ENCODE peak calls at places on chromosomes 13 and 19, in ten cellular contexts. One of them, this sample, is unnamed.
A peak's percentile ranks its signal among the peaks of the same experiment; 100 is the strongest.

GRCh38 chr19:532578-533484 is 1.3 kb downstream of the CDC34 start:
- DNase-seq in aorta: peak; percentile 93
- DNase-seq in foreskin fibroblast: peak; percentile 82
- DNase-seq in bronchial epithelial cell: peak; percentile 50
- DNase-seq in lower leg skin: peak; percentile 94
- DNase-seq in Peyer's patch: peak; percentile 71
- DNase-seq in mucosa of descending colon: peak; percentile 74
- DNase-seq in coronary artery: no peak
- DNase-seq in brain microvascular endothelial cell: peak; percentile 54
- DNase-seq in neuronal stem cell: no peak
- DNase-seq in this sample: peak; percentile 73

GRCh38 chr19:4390017-4390861 is 10.1 kb downstream of the SH3GL1 start:
- DNase-seq in foreskin fibroblast: peak; percentile 56
- DNase-seq in brain microvascular endothelial cell: no peak
- DNase-seq in aorta: no peak
- DNase-seq in lower leg skin: no peak
- DNase-seq in coronary artery: no peak
- DNase-seq in mucosa of descending colon: peak; percentile 54
- DNase-seq in Peyer's patch: peak; percentile 62
- DNase-seq in neuronal stem cell: no peak
- DNase-seq in bronchial epithelial cell: peak; percentile 33
- DNase-seq in this sample: peak; percentile 63

GRCh38 chr19:4375164-4375619 is 25.2 kb downstream of the SH3GL1 start:
- DNase-seq in Peyer's patch: peak; percentile 85
- DNase-seq in neuronal stem cell: no peak
- DNase-seq in bronchial epithelial cell: peak; percentile 62
- DNase-seq in lower leg skin: peak; percentile 90
- DNase-seq in brain microvascular endothelial cell: no peak
- DNase-seq in coronary artery: no peak
- DNase-seq in foreskin fibroblast: peak; percentile 51
- DNase-seq in aorta: no peak
- DNase-seq in mucosa of descending colon: peak; percentile 83
- DNase-seq in this sample: no peak

GRCh38 chr13:48571121-48571901 is 38.4 kb upstream of the RCBTB2 start:
- DNase-seq in foreskin fibroblast: peak; percentile 81
- DNase-seq in lower leg skin: no peak
- DNase-seq in neuronal stem cell: no peak
- DNase-seq in bronchial epithelial cell: peak; percentile 30
- DNase-seq in brain microvascular endothelial cell: peak; percentile 67
- DNase-seq in mucosa of descending colon: no peak
- DNase-seq in aorta: no peak
- DNase-seq in Peyer's patch: no peak
- DNase-seq in coronary artery: no peak
- DNase-seq in this sample: peak; percentile 79

GRCh38 chr13:82681535-82681934 is 1200.7 kb downstream of the SLITRK1 start:
- DNase-seq in neuronal stem cell: no peak
- DNase-seq in coronary artery: no peak
- DNase-seq in Peyer's patch: no peak
- DNase-seq in lower leg skin: no peak
- DNase-seq in bronchial epithelial cell: no peak
- DNase-seq in brain microvascular endothelial cell: no peak
- DNase-seq in aorta: no peak
- DNase-seq in mucosa of descending colon: no peak
- DNase-seq in foreskin fibroblast: no peak
- DNase-seq in this sample: no peak

GRCh38 chr13:60348097-60348496 is 48.9 kb upstream of the TDRD3 start:
- DNase-seq in aorta: no peak
- DNase-seq in lower leg skin: no peak
- DNase-seq in bronchial epithelial cell: no peak
- DNase-seq in mucosa of descending colon: no peak
- DNase-seq in coronary artery: no peak
- DNase-seq in foreskin fibroblast: no peak
- DNase-seq in neuronal stem cell: no peak
- DNase-seq in brain microvascular endothelial cell: no peak
- DNase-seq in Peyer's patch: no peak
- DNase-seq in this sample: no peak

GRCh38 chr13:66154354-66154753 is 1075.8 kb downstream of the PCDH9 start:
- DNase-seq in brain microvascular endothelial cell: no peak
- DNase-seq in Peyer's patch: no peak
- DNase-seq in aorta: no peak
- DNase-seq in neuronal stem cell: no peak
- DNase-seq in mucosa of descending colon: no peak
- DNase-seq in foreskin fibroblast: peak; percentile 3
- DNase-seq in coronary artery: no peak
- DNase-seq in bronchial epithelial cell: no peak
- DNase-seq in lower leg skin: no peak
- DNase-seq in this sample: peak; percentile 15

GRCh38 chr19:52724701-52725514 is 9.9 kb downstream of the ZNF611 start:
- DNase-seq in aorta: no peak
- DNase-seq in mucosa of descending colon: no peak
- DNase-seq in lower leg skin: peak; percentile 57
- DNase-seq in brain microvascular endothelial cell: no peak
- DNase-seq in bronchial epithelial cell: no peak
- DNase-seq in foreskin fibroblast: no peak
- DNase-seq in neuronal stem cell: no peak
- DNase-seq in Peyer's patch: no peak
- DNase-seq in coronary artery: no peak
- DNase-seq in this sample: no peak

GRCh38 chr13:44857061-44857460 is 132.2 kb downstream of the NUFIP1 start:
- DNase-seq in lower leg skin: peak; percentile 20
- DNase-seq in mucosa of descending colon: no peak
- DNase-seq in coronary artery: no peak
- DNase-seq in foreskin fibroblast: peak; percentile 24
- DNase-seq in aorta: no peak
- DNase-seq in bronchial epithelial cell: peak; percentile 64
- DNase-seq in Peyer's patch: no peak
- DNase-seq in brain microvascular endothelial cell: no peak
- DNase-seq in neuronal stem cell: no peak
- DNase-seq in this sample: no peak

GRCh38 chr13:44857736-44858135 is 131.5 kb downstream of the NUFIP1 start:
- DNase-seq in neuronal stem cell: no peak
- DNase-seq in bronchial epithelial cell: no peak
- DNase-seq in mucosa of descending colon: no peak
- DNase-seq in aorta: no peak
- DNase-seq in Peyer's patch: no peak
- DNase-seq in foreskin fibroblast: no peak
- DNase-seq in lower leg skin: no peak
- DNase-seq in coronary artery: no peak
- DNase-seq in brain microvascular endothelial cell: no peak
- DNase-seq in this sample: no peak

GRCh38 chr13:44855860-44856259 is 133.4 kb downstream of the NUFIP1 start:
- DNase-seq in lower leg skin: peak; percentile 58
- DNase-seq in aorta: no peak
- DNase-seq in neuronal stem cell: no peak
- DNase-seq in foreskin fibroblast: no peak
- DNase-seq in bronchial epithelial cell: no peak
- DNase-seq in coronary artery: no peak
- DNase-seq in Peyer's patch: no peak
- DNase-seq in mucosa of descending colon: no peak
- DNase-seq in brain microvascular endothelial cell: no peak
- DNase-seq in this sample: no peak

GRCh38 chr13:44865722-44866484 is 123.4 kb downstream of the NUFIP1 start:
- DNase-seq in foreskin fibroblast: no peak
- DNase-seq in neuronal stem cell: no peak
- DNase-seq in bronchial epithelial cell: no peak
- DNase-seq in brain microvascular endothelial cell: no peak
- DNase-seq in mucosa of descending colon: no peak
- DNase-seq in coronary artery: peak; percentile 53
- DNase-seq in aorta: no peak
- DNase-seq in lower leg skin: peak; percentile 59
- DNase-seq in Peyer's patch: no peak
- DNase-seq in this sample: no peak

DNA sequence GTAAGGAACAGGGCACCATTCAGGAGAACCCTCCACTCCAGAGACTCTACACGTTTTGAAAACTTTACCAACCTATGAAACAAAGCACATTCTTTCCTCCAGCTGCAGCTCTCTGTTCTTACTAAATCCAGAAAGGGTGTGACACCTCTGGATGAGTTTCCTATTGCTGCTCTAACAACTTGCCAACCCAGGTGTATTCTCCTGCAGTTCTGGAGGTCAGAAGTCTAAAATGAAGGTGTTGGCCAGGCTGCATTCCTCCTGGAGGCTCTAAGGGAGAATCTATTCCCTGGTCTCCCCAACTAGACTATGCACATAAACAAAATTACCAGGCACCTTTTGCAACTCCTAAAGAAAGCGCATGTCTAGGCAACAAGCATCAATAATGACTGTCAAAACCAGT is 128.8 kb downstream of the NUFIP1 start:
- DNase-seq in coronary artery: no peak
- DNase-seq in Peyer's patch: no peak
- DNase-seq in foreskin fibroblast: no peak
- DNase-seq in mucosa of descending colon: no peak
- DNase-seq in brain microvascular endothelial cell: no peak
- DNase-seq in neuronal stem cell: no peak
- DNase-seq in bronchial epithelial cell: no peak
- DNase-seq in aorta: no peak
- DNase-seq in lower leg skin: peak; percentile 25
- DNase-seq in this sample: no peak
- H3K4me3 ChIP-seq in coronary artery: no peak overlapping the region
- H3K4me3 ChIP-seq in Peyer's patch: no peak overlapping the region
- H3K4me3 ChIP-seq in foreskin fibroblast: no peak overlapping the region
- H3K4me3 ChIP-seq in mucosa of descending colon: no peak overlapping the region
- H3K4me3 ChIP-seq in brain microvascular endothelial cell: no peak overlapping the region
- H3K4me3 ChIP-seq in neuronal stem cell: no peak overlapping the region
- H3K4me3 ChIP-seq in bronchial epithelial cell: no peak overlapping the region
- H3K4me3 ChIP-seq in aorta: no peak overlapping the region
- H3K4me3 ChIP-seq in lower leg skin: no peak overlapping the region
- H3K4me3 ChIP-seq in this sample: no peak overlapping the region

GRCh38 chr19:3291644-3292043 is 67.2 kb downstream of the CELF5 start:
- DNase-seq in neuronal stem cell: no peak
- DNase-seq in mucosa of descending colon: no peak
- DNase-seq in aorta: no peak
- DNase-seq in Peyer's patch: no peak
- DNase-seq in foreskin fibroblast: no peak
- DNase-seq in coronary artery: no peak
- DNase-seq in bronchial epithelial cell: no peak
- DNase-seq in lower leg skin: no peak
- DNase-seq in brain microvascular endothelial cell: no peak
- DNase-seq in this sample: no peak
- H3K4me3 ChIP-seq in neuronal stem cell: no peak overlapping the region
- H3K4me3 ChIP-seq in mucosa of descending colon: no peak overlapping the region
- H3K4me3 ChIP-seq in aorta: no peak overlapping the region
- H3K4me3 ChIP-seq in Peyer's patch: no peak overlapping the region
- H3K4me3 ChIP-seq in foreskin fibroblast: no peak overlapping the region
- H3K4me3 ChIP-seq in coronary artery: no peak overlapping the region
- H3K4me3 ChIP-seq in bronchial epithelial cell: no peak overlapping the region
- H3K4me3 ChIP-seq in lower leg skin: no peak overlapping the region
- H3K4me3 ChIP-seq in brain microvascular endothelial cell: no peak overlapping the region
- H3K4me3 ChIP-seq in this sample: no peak overlapping the region

GRCh38 chr19:19320362-19321142 is at the start of the genes MAU2 and SUGP1:
- DNase-seq in lower leg skin: peak; percentile 97
- DNase-seq in coronary artery: peak; percentile 91
- DNase-seq in brain microvascular endothelial cell: peak; percentile 84
- DNase-seq in aorta: peak; percentile 95
- DNase-seq in bronchial epithelial cell: peak; percentile 90
- DNase-seq in Peyer's patch: peak; percentile 95
- DNase-seq in neuronal stem cell: peak; percentile 87
- DNase-seq in mucosa of descending colon: peak; percentile 94
- DNase-seq in foreskin fibroblast: peak; percentile 96
- DNase-seq in this sample: peak; percentile 92

GRCh38 chr19:19324059-19324755 is 3.6 kb downstream of the MAU2 start:
- DNase-seq in brain microvascular endothelial cell: no peak
- DNase-seq in coronary artery: no peak
- DNase-seq in neuronal stem cell: no peak
- DNase-seq in aorta: no peak
- DNase-seq in bronchial epithelial cell: no peak
- DNase-seq in mucosa of descending colon: no peak
- DNase-seq in Peyer's patch: no peak
- DNase-seq in foreskin fibroblast: no peak
- DNase-seq in lower leg skin: no peak
- DNase-seq in this sample: no peak

GRCh38 chr19:19316082-19316481 is 4.2 kb downstream of the SUGP1 start:
- DNase-seq in brain microvascular endothelial cell: no peak
- DNase-seq in Peyer's patch: no peak
- DNase-seq in lower leg skin: no peak
- DNase-seq in mucosa of descending colon: no peak
- DNase-seq in coronary artery: no peak
- DNase-seq in foreskin fibroblast: peak; percentile 12
- DNase-seq in bronchial epithelial cell: no peak
- DNase-seq in neuronal stem cell: no peak
- DNase-seq in aorta: no peak
- DNase-seq in this sample: no peak

GRCh38 chr19:19319725-19320361 is 466 bp downstream of the SUGP1 start:
- DNase-seq in brain microvascular endothelial cell: no peak
- DNase-seq in lower leg skin: no peak
- DNase-seq in Peyer's patch: no peak
- DNase-seq in aorta: no peak
- DNase-seq in neuronal stem cell: no peak
- DNase-seq in foreskin fibroblast: no peak
- DNase-seq in mucosa of descending colon: no peak
- DNase-seq in coronary artery: no peak
- DNase-seq in bronchial epithelial cell: no peak
- DNase-seq in this sample: no peak

DNA sequence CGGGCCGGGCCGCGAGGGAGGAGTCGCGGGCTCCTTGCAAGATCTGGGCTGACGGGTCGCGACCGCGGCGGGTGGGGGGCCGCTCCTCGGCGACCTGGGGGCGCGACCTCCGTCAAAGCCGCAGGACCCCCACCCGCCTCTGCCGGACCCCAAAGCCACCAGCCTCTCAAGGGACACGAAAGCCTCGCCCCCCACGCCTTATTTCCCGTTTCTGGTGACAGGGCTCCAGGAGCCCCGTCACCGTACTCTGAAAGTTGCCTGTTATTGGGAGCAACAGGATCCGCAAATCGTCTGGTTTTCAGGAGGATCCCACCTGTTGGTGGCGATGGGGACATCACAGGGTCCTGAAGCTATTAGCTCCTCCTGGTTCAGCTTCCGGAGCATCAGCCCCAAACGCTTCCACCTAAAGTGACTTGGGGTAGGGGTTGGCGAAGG is 531 bp downstream of the MAU2 start:
- DNase-seq in foreskin fibroblast: peak; percentile 37
- DNase-seq in coronary artery: no peak
- DNase-seq in lower leg skin: no peak
- DNase-seq in neuronal stem cell: peak; percentile 23
- DNase-seq in bronchial epithelial cell: no peak
- DNase-seq in aorta: no peak
- DNase-seq in brain microvascular endothelial cell: no peak
- DNase-seq in mucosa of descending colon: no peak
- DNase-seq in Peyer's patch: no peak
- DNase-seq in this sample: peak; percentile 15
- H3K4me3 ChIP-seq in foreskin fibroblast: peak overlapping the region; percentile 97
- H3K4me3 ChIP-seq in coronary artery: peak overlapping the region; percentile 86
- H3K4me3 ChIP-seq in lower leg skin: peak overlapping the region; percentile 100
- H3K4me3 ChIP-seq in neuronal stem cell: peak overlapping the region; percentile 93
- H3K4me3 ChIP-seq in bronchial epithelial cell: peak overlapping the region; percentile 99
- H3K4me3 ChIP-seq in aorta: peak overlapping the region; percentile 65
- H3K4me3 ChIP-seq in brain microvascular endothelial cell: peak overlapping the region; percentile 99
- H3K4me3 ChIP-seq in mucosa of descending colon: peak overlapping the region; percentile 99
- H3K4me3 ChIP-seq in Peyer's patch: peak overlapping the region; percentile 91
- H3K4me3 ChIP-seq in this sample: peak overlapping the region; percentile 98

DNA sequence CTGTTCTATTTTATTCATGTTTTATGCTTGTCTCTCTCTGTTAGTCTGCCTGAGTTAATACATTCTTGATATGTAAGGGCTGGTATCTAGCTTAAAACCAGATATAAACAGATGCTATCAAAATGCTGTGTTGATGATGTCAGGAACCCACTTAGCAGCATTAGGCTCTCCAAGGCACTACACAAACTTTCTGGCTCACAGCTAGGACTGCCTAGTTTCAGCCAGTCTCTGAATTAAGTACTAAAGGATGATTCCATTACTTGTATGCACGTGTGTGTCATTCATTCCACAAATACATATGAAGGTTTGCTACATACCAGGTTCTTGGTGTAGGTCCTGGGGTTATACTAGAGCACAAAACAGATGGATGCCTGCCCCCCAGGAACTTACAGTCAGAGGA is 151.4 kb downstream of the RGCC start:
- DNase-seq in bronchial epithelial cell: no peak
- DNase-seq in Peyer's patch: no peak
- DNase-seq in coronary artery: no peak
- DNase-seq in aorta: no peak
- DNase-seq in brain microvascular endothelial cell: no peak
- DNase-seq in foreskin fibroblast: peak; percentile 53
- DNase-seq in neuronal stem cell: no peak
- DNase-seq in mucosa of descending colon: no peak
- DNase-seq in lower leg skin: no peak
- DNase-seq in this sample: no peak
- H3K4me3 ChIP-seq in bronchial epithelial cell: no peak overlapping the region
- H3K4me3 ChIP-seq in Peyer's patch: no peak overlapping the region
- H3K4me3 ChIP-seq in coronary artery: no peak overlapping the region
- H3K4me3 ChIP-seq in aorta: no peak overlapping the region
- H3K4me3 ChIP-seq in brain microvascular endothelial cell: no peak overlapping the region
- H3K4me3 ChIP-seq in foreskin fibroblast: no peak overlapping the region
- H3K4me3 ChIP-seq in neuronal stem cell: no peak overlapping the region
- H3K4me3 ChIP-seq in mucosa of descending colon: no peak overlapping the region
- H3K4me3 ChIP-seq in lower leg skin: no peak overlapping the region
- H3K4me3 ChIP-seq in this sample: no peak overlapping the region